ENCODE peak calls at places on chromosomes 3 and 15, in four cellular contexts. J, L, H and Z are unnamed samples.

GRCh38 chr3:105427332-105427731 is 60.6 kb downstream of the ALCAM start:
- DNase-seq in J (no peak), L (no peak), H (no peak), Z (no peak)

GRCh38 chr15:20348900-20349773 is 192.5 kb downstream of the GOLGA6L6 start:
- DNase-seq in J (peak), L (no peak), H (peak), Z (peak)

GRCh38 chr3:78497025-78497424 is 1270.8 kb downstream of the ROBO1 start:
- DNase-seq in J (no peak), L (no peak), H (no peak), Z (no peak)

GRCh38 chr3:147705626-147706025 is 296.5 kb downstream of the ZIC1 start:
- DNase-seq in J (no peak), L (no peak), H (no peak), Z (no peak)

GRCh38 chr15:31328999-31329639 is 2.5 kb downstream of the KLF13 start:
- DNase-seq in J (peak), L (peak), H (no peak), Z (peak)

GRCh38 chr3:13053425-13053824 is 19.8 kb downstream of the IQSEC1 start:
- DNase-seq in J (no peak), L (no peak), H (no peak), Z (no peak)

GRCh38 chr15:63072023-63072650 is 29.6 kb downstream of the TPM1 start:
- DNase-seq in J (no peak), L (no peak), H (no peak), Z (no peak)

GRCh38 chr3:179853176-179853575 is 183.6 kb downstream of the PEX5L start:
- DNase-seq in J (no peak), L (no peak), H (no peak), Z (no peak)

GRCh38 chr3:152019516-152019915 is 146.1 kb downstream of the SUCNR1 start:
- DNase-seq in J (no peak), L (no peak), H (no peak), Z (no peak)

GRCh38 chr3:43105224-43105596 is 669 bp downstream of the POMGNT2 start:
- DNase-seq in J (no peak), L (no peak), H (no peak), Z (peak)

GRCh38 chr15:29678504-29679034 is 143.7 kb downstream of the TJP1 start:
- DNase-seq in J (no peak), L (no peak), H (no peak), Z (no peak)

GRCh38 chr15:60708684-60709083 is 229.7 kb upstream of the ICE2 start:
- DNase-seq in J (no peak), L (no peak), H (no peak), Z (no peak)

GRCh38 chr3:122200681-122201080 is 17.2 kb downstream of the CASR start:
- DNase-seq in J (no peak), L (no peak), H (no peak), Z (no peak)

GRCh38 chr3:22585504-22585903 is 617.6 kb upstream of the UBE2E2 start:
- DNase-seq in J (no peak), L (no peak), H (no peak), Z (no peak)

GRCh38 chr3:58466899-58467563 is 24.9 kb upstream of the KCTD6 start:
- DNase-seq in J (no peak), L (no peak), H (no peak), Z (no peak)

GRCh38 chr3:102181202-102181920 is 253.5 kb upstream of the ZPLD1 start:
- DNase-seq in J (no peak), L (no peak), H (peak), Z (no peak)

GRCh38 chr15:50685976-50686467 is 575 bp downstream of the TRPM7 start:
- DNase-seq in J (peak), L (peak), H (peak), Z (peak)

GRCh38 chr15:50687302-50687902 is 805 bp upstream of the TRPM7 start:
- DNase-seq in J (no peak), L (no peak), H (no peak), Z (no peak)

GRCh38 chr15:50685191-50685975 is 1.2 kb downstream of the TRPM7 start:
- DNase-seq in J (no peak), L (no peak), H (no peak), Z (no peak)

GRCh38 chr15:50681467-50681866 is 5.1 kb downstream of the TRPM7 start:
- DNase-seq in J (no peak), L (no peak), H (no peak), Z (no peak)

DNA sequence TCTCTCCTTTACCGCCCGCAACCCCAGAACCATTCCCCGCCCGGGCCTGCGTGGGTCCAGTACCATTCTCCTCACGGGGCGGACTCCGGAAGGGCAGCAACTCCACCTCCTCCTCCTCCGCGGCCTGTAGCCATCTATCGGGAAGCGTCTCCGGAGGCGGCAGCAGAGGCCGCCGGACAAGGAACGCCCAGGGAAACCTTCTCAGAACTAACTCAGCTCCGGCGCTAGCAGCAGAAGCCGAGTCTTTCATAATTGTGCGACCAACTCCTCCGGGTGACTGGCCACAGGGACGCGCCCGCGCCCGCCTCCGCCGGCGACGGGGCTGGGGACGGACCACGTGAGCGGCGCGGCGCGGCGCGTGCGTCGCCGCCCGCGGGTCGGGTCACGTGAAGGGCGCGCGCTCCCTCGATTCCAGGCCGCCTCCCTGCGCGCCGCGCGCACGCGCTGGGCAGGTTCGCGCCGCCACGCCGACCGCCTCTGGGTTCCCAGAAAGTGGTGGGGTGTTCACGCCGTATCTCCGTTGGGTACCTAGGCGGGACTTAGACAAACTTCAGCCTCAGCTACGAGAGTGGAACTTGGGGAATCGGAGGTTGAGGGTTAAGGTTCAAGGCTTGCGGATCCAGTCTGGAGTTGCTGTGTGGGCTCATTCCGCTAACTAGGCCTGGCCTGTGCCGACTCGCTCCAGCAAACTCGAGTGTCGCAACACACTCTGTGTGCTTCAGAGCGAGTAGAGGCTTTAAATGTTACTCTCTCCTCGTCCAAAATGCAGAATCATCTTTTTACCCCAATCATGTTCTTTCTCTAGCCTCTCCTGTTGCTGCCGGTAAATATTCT is at the start of gene TRPM7:
- DNase-seq in J (peak), L (peak), H (peak), Z (peak)
- TF ChIP-seq POLR2A in J (peak), L (peak), H (peak), Z (peak)

GRCh38 chr3:100969557-100969916 is 23.7 kb downstream of the ABI3BP start:
- DNase-seq in J (no peak), L (no peak), H (no peak), Z (no peak)
- TF ChIP-seq CTCF in J (no peak), L (no peak), H (no peak), Z (no peak)

DNA sequence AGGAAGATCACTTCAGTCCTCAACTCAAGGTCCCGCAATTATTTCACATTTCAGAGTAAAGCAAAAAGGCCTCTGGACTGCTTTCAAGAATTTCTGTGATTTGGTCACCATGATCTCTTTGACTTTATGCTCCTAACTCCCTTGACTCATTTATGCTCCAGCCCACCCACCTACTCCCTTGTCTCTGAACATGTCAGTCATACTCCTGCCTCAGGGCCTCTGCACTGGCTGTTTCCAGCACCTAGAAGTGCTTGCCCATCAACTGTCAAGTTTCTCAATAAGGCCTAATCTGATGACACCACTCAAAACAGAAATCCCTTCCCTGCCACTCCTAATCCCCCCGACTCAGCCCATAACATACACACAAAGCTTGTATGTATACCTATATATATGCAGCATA is 36.1 kb upstream of the CSPG5 start:
- DNase-seq in J (no peak), L (no peak), H (no peak), Z (no peak)
- TF ChIP-seq POLR2A in J (no peak), L (no peak), H (no peak), Z (no peak)

DNA sequence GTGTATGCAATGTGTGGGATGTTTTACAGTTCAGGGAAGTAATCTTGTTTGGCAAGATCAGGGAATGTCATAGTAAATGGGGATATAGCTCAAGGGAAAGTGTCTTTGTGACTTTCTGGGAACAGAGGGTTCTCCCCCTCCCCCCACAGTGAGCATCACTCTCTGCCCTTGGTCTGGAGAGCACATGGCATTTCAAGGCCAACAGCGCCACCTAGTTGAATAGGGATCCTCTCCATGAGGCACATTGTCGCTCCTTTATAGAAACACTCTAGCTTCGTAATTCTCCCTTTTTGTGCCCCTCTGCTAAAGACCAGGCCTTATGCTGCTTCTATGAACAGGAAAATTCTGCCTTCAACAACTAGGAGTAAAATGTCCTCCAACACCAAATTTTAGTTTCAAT is 37.1 kb upstream of the ARNT2 start:
- DNase-seq in J (no peak), L (no peak), H (peak), Z (no peak)
- TF ChIP-seq CTCF in J (no peak), L (no peak), H (peak), Z (no peak)

DNA sequence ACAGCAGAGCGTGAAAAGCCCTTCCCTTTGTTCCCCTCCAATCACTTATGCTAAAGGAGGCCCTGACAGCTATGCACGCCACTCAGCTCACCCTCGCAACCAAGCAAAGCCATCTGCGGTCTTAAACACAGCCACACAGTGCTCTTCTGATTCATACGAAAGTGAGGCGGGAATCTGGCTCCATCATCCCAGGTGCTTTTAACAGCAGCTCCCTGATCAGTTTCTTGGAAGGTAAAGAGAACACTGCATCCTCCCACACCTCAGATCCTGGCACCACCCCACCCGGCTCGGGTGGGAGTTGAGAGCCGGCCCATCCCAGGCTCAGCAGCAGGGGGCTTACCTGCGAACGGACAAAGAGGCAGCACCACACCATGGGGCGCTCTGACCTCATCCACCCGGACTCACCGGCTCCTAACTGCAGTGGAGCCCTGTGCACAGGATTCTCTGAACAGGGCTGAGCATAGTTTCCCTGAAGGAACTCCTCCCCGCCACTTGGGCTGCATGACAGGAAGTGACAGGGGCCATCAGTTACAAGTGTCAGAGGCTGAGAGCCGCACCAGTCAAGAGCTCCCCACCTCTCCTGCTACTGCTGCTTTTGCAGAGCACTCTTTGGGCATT is 114.3 kb upstream of the ARHGEF3 start:
- DNase-seq in J (no peak), L (peak), H (no peak), Z (peak)
- TF ChIP-seq POLR2A in J (no peak), L (no peak), H (no peak), Z (no peak)

DNA sequence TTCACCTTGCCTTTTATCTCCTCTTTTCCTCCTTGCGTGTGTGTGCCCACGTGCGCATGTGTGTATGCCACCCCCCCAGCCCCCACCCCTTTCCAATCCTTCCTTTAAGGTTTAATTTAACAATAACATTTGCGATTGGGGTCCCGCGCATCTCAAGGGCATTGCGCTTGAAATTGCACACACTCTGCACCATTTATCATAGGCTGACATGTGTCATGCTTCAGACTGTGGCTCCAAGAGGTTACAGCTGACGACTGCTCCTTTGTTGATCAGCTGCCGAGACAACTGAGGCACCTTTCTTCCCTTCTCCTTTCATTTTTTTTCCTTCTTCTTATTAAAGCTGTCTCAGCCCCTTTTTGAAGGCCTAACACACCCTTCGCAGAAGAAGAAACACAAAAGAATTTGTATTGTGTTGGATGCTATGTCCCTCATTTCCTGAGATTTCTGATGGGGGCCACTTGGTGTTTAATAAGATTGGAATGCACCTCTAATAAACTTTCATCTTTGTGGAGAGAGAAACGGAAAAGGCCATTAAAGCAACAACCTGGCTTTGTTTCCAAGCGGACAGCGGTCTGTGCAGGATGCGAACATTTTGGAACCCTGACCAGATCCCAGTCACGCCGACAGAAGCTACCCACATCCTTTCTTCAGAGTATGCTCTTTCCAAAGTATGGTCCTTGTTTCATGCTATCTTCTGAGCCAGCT is 470.1 kb downstream of the MCTP2 start:
- DNase-seq in J (no peak), L (no peak), H (no peak), Z (no peak)
- TF ChIP-seq CTCF in J (no peak), L (no peak), H (no peak), Z (no peak)